ENCODE peak calls at places on chromosomes 4 and X, in nine cellular contexts. M is GM23338, W is stomach, E is astrocyte, Y is adrenal gland, F is breast epithelium, S is tibial artery, O is heart left ventricle, X is IMR-90. Z is an unnamed sample. For H3K4me1, the result is how much of the 10 kb centered on the place peaks cover.

GRCh38 chr4:53902786-53903185 is 161.6 kb downstream of the CHIC2 start:
- DNase-seq in M (no peak), W (no peak), E (no peak), Y (no peak), F (no peak), S (no peak), O (no peak), X (no peak), Z (no peak)

GRCh38 chrX:152313529-152314302 is 137.4 kb downstream of the GABRA3 start:
- DNase-seq in M (no peak), W (no peak), E (peak), Y (no peak), F (no peak), S (no peak), O (no peak), X (no peak), Z (no peak)

GRCh38 chr4:70315928-70316327 is 18.9 kb upstream of the CABS1 start:
- DNase-seq in M (peak), W (no peak), E (no peak), Y (no peak), F (no peak), S (no peak), O (no peak), X (no peak), Z (no peak)

GRCh38 chr4:69970071-69970470 is 4.5 kb upstream of the CSN2 start:
- DNase-seq in M (no peak), W (no peak), E (no peak), Y (no peak), F (no peak), S (no peak), O (no peak), X (no peak), Z (no peak)

GRCh38 chr4:53192496-53192895 is 173.4 kb downstream of the SCFD2 start:
- DNase-seq in M (no peak), W (no peak), E (no peak), Y (no peak), F (no peak), S (no peak), O (no peak), X (peak), Z (no peak)

GRCh38 chr4:121776610-121777401 is 11.8 kb upstream of the SMIM43 start:
- DNase-seq in M (no peak), W (no peak), E (no peak), Y (no peak), F (no peak), S (no peak), O (no peak), X (no peak), Z (no peak)

GRCh38 chrX:71366674-71367256 is 608 bp downstream of the TAF1 start:
- DNase-seq in M (peak), W (no peak), E (no peak), Y (peak), F (no peak), S (peak), O (peak), X (peak), Z (no peak)

GRCh38 chr4:73707918-73708577 is 32.3 kb upstream of the CXCL8 start:
- DNase-seq in M (no peak), W (peak), E (peak), Y (peak), F (no peak), S (peak), O (peak), X (peak), Z (peak)

GRCh38 chrX:101485212-101486064 is at the start of gene ARMCX4:
- DNase-seq in M (peak), W (peak), E (peak), Y (peak), F (peak), S (peak), O (peak), X (peak), Z (no peak)

GRCh38 chrX:151505796-151506195 is 57.7 kb upstream of the PASD1 start:
- DNase-seq in M (peak), W (no peak), E (no peak), Y (peak), F (no peak), S (no peak), O (peak), X (no peak), Z (no peak)

GRCh38 chr4:16192067-16192466 is 34.2 kb downstream of the TAPT1 start:
- DNase-seq in M (no peak), W (no peak), E (no peak), Y (no peak), F (no peak), S (no peak), O (no peak), X (no peak), Z (no peak)

GRCh38 chrX:101450951-101451350 is 34.3 kb upstream of the ARMCX4 start:
- DNase-seq in M (no peak), W (no peak), E (no peak), Y (peak), F (no peak), S (peak), O (no peak), X (peak), Z (no peak)

GRCh38 chr4:141041021-141041476 is 92.2 kb downstream of the RNF150 start:
- DNase-seq in M (no peak), W (no peak), E (peak), Y (no peak), F (no peak), S (no peak), O (no peak), X (peak), Z (no peak)

GRCh38 chr4:145308598-145308997 is 128.2 kb upstream of the OTUD4 start:
- DNase-seq in M (no peak), W (no peak), E (no peak), Y (no peak), F (no peak), S (no peak), O (no peak), X (peak), Z (no peak)

GRCh38 chrX:24479924-24480722 is 15.0 kb downstream of the PDK3 start:
- DNase-seq in M (no peak), W (no peak), E (no peak), Y (no peak), F (peak), S (peak), O (no peak), X (peak), Z (no peak)

GRCh38 chr4:18938343-18939109 is 917.0 kb upstream of the LCORL start:
- DNase-seq in M (no peak), W (no peak), E (peak), Y (no peak), F (no peak), S (no peak), O (no peak), X (no peak), Z (no peak)

GRCh38 chrX:23699636-23700194 is 32.4 kb downstream of the PRDX4 start:
- DNase-seq in M (peak), W (no peak), E (no peak), Y (peak), F (no peak), S (peak), O (peak), X (peak), Z (no peak)

GRCh38 chrX:104253567-104254441 is 929 bp downstream of the ESX1 start:
- DNase-seq in M (peak), W (no peak), E (no peak), Y (no peak), F (no peak), S (no peak), O (no peak), X (no peak), Z (no peak)

GRCh38 chr4:150394046-150394445 is 187.9 kb upstream of the MAB21L2 start:
- DNase-seq in M (no peak), W (no peak), E (no peak), Y (no peak), F (no peak), S (no peak), O (no peak), X (no peak), Z (no peak)

GRCh38 chr4:110611968-110612447 is 10.9 kb downstream of the PITX2 start:
- DNase-seq in M (peak), W (no peak), E (no peak), Y (no peak), F (no peak), S (no peak), O (no peak), X (no peak), Z (no peak)

GRCh38 chr4:24476209-24476781 is 108.1 kb downstream of the DHX15 start:
- DNase-seq in M (peak), W (no peak), E (peak), Y (no peak), F (no peak), S (no peak), O (no peak), X (peak), Z (no peak)

GRCh38 chrX:50003927-50004326 is 81.5 kb downstream of the CLCN5 start:
- DNase-seq in M (no peak), W (no peak), E (no peak), Y (no peak), F (no peak), S (no peak), O (no peak), X (peak), Z (no peak)

GRCh38 chr4:141391771-141392170 is 171.1 kb downstream of the ZNF330 start:
- DNase-seq in M (no peak), W (no peak), E (peak), Y (no peak), F (no peak), S (no peak), O (no peak), X (no peak), Z (peak)

GRCh38 chrX:74371823-74372222 is 49.5 kb upstream of the SLC16A2 start:
- DNase-seq in M (no peak), W (no peak), E (no peak), Y (peak), F (no peak), S (no peak), O (no peak), X (no peak), Z (peak)

GRCh38 chr4:16598241-16599224 is 299.9 kb downstream of the LDB2 start:
- DNase-seq in M (no peak), W (no peak), E (peak), Y (no peak), F (no peak), S (no peak), O (no peak), X (peak), Z (no peak)

GRCh38 chr4:126269106-126269505 is 954.4 kb downstream of the FAT4 start:
- DNase-seq in M (no peak), W (no peak), E (peak), Y (no peak), F (no peak), S (peak), O (peak), X (peak), Z (no peak)

GRCh38 chr4:72899214-72899613 is 170.3 kb downstream of the COX18 start:
- DNase-seq in M (peak), W (no peak), E (peak), Y (no peak), F (no peak), S (no peak), O (no peak), X (no peak), Z (no peak)

GRCh38 chrX:1932231-1932630 is 317.4 kb downstream of the ASMT start:
- DNase-seq in M (no peak), W (no peak), E (peak), Y (no peak), F (no peak), S (no peak), O (no peak), X (no peak), Z (no peak)

GRCh38 chr4:5144384-5144783 is 93.1 kb downstream of the STK32B start:
- DNase-seq in M (no peak), W (no peak), E (no peak), Y (no peak), F (no peak), S (no peak), O (no peak), X (no peak), Z (no peak)

GRCh38 chrX:134258202-134258601 is 21.2 kb downstream of the CCDC160 start:
- DNase-seq in M (no peak), W (no peak), E (no peak), Y (no peak), F (no peak), S (no peak), O (no peak), X (no peak), Z (no peak)
- TF ChIP-seq CTCF in M (no peak), W (no peak), E (no peak), Y (no peak), F (no peak), S (no peak), O (no peak), X (no peak), Z (no peak)

GRCh38 chr4:294732-295131 is 10.5 kb downstream of the ZNF732 start:
- DNase-seq in M (no peak), W (no peak), E (no peak), Y (no peak), F (no peak), S (no peak), O (no peak), X (no peak), Z (no peak)
- H3K4me1 ChIP-seq in M (under half), W (under half), E (under half), Y (under half), F (under half), S (under half), O (under half), X (under half), Z (under half)

GRCh38 chr4:109590841-109591357 is 30.9 kb downstream of the MCUB start:
- DNase-seq in M (no peak), W (no peak), E (peak), Y (no peak), F (no peak), S (no peak), O (no peak), X (no peak), Z (peak)
- H3K27ac ChIP-seq in M (no peak), W (no peak), E (no peak), Y (no peak), F (no peak), S (no peak), O (no peak), X (no peak), Z (no peak)

GRCh38 chrX:27186671-27187070 is 276.5 kb downstream of the PPP4R3C start:
- DNase-seq in M (peak), W (no peak), E (no peak), Y (peak), F (no peak), S (no peak), O (no peak), X (peak), Z (peak)
- TF ChIP-seq CTCF in M (peak), W (peak), E (peak), Y (peak), F (peak), S (peak), O (peak), X (peak), Z (peak)

DNA sequence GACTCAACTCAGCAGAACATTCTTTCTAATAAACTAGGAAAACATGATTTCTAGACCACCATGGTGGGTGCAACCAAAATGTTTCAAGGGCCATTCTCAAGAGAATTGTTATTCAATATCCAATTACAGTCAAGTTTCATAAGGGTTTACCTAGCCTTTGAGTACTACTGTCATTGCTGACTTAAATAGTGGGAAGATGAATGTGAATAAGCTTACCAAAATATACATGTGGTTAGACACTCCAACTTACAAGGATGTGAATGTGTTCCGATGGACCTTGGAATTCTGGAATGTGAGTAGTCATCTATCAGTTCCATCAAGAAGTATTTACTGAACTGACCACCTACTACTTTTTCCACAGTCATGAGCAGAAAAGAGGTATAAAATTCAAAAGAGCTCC is 16.9 kb downstream of the SH3RF1 start:
- DNase-seq in M (no peak), W (no peak), E (peak), Y (no peak), F (no peak), S (no peak), O (no peak), X (peak), Z (no peak)
- H3K4me1 ChIP-seq in M (half or more), W (half or more), E (half or more), Y (under half), F (under half), S (half or more), O (half or more), X (under half), Z (half or more)

GRCh38 chr4:3353747-3354454 is 61.1 kb downstream of the RGS12 start:
- DNase-seq in M (no peak), W (no peak), E (no peak), Y (no peak), F (no peak), S (no peak), O (no peak), X (no peak), Z (peak)

GRCh38 chr4:3352505-3352904 is 59.7 kb downstream of the RGS12 start:
- DNase-seq in M (no peak), W (no peak), E (no peak), Y (no peak), F (no peak), S (no peak), O (no peak), X (no peak), Z (no peak)

GRCh38 chr4:3354455-3354811 is 61.6 kb downstream of the RGS12 start:
- DNase-seq in M (no peak), W (no peak), E (no peak), Y (no peak), F (no peak), S (no peak), O (no peak), X (no peak), Z (no peak)

GRCh38 chr4:3352918-3353594 is 60.2 kb downstream of the RGS12 start:
- DNase-seq in M (no peak), W (no peak), E (no peak), Y (no peak), F (no peak), S (no peak), O (no peak), X (no peak), Z (no peak)

GRCh38 chr4:3355266-3355748 is 62.5 kb downstream of the RGS12 start:
- DNase-seq in M (no peak), W (no peak), E (no peak), Y (no peak), F (peak), S (no peak), O (no peak), X (no peak), Z (no peak)
- H3K27ac ChIP-seq in M (no peak), W (no peak), E (no peak), Y (peak), F (no peak), S (no peak), O (no peak), X (no peak), Z (no peak)

Z was measured in foreskin keratinocyte.